ENCODE peak calls at places on chromosomes 1 and 21, in nine cellular contexts. One of them, this sample, is unnamed.

GRCh38 chr1:90558126-90558525 is 159.0 kb downstream of the BARHL2 start:
- DNase-seq in AG10803: no peak
- DNase-seq in tibial nerve: no peak
- DNase-seq in body of pancreas: no peak
- DNase-seq in tibial artery: no peak
- DNase-seq in epithelial cell of esophagus: no peak
- DNase-seq in Peyer's patch: no peak
- DNase-seq in prostate gland: no peak
- DNase-seq in CD8-positive, alpha-beta T cell: no peak
- DNase-seq in this sample: no peak

GRCh38 chr1:226810681-226811080 is 59.7 kb upstream of the PSEN2 start:
- DNase-seq in tibial nerve: no peak
- DNase-seq in tibial artery: no peak
- DNase-seq in prostate gland: no peak
- DNase-seq in Peyer's patch: no peak
- DNase-seq in body of pancreas: no peak
- DNase-seq in CD8-positive, alpha-beta T cell: no peak
- DNase-seq in epithelial cell of esophagus: no peak
- DNase-seq in AG10803: no peak
- DNase-seq in this sample: no peak

GRCh38 chr1:244548558-244549115 is 87.6 kb downstream of the CATSPERE start:
- DNase-seq in tibial nerve: no peak
- DNase-seq in body of pancreas: no peak
- DNase-seq in CD8-positive, alpha-beta T cell: no peak
- DNase-seq in tibial artery: no peak
- DNase-seq in prostate gland: no peak
- DNase-seq in epithelial cell of esophagus: peak; percentile 4
- DNase-seq in AG10803: no peak
- DNase-seq in Peyer's patch: no peak
- DNase-seq in this sample: no peak

GRCh38 chr1:24108334-24109165 is 3.4 kb downstream of the MYOM3 start:
- DNase-seq in tibial nerve: no peak
- DNase-seq in CD8-positive, alpha-beta T cell: no peak
- DNase-seq in prostate gland: no peak
- DNase-seq in epithelial cell of esophagus: peak; percentile 97
- DNase-seq in tibial artery: peak; percentile 34
- DNase-seq in AG10803: peak; percentile 89
- DNase-seq in Peyer's patch: no peak
- DNase-seq in body of pancreas: no peak
- DNase-seq in this sample: peak; percentile 41

GRCh38 chr21:32325706-32326105 is 27.1 kb downstream of the MRAP start:
- DNase-seq in body of pancreas: no peak
- DNase-seq in epithelial cell of esophagus: no peak
- DNase-seq in CD8-positive, alpha-beta T cell: no peak
- DNase-seq in prostate gland: no peak
- DNase-seq in tibial nerve: no peak
- DNase-seq in tibial artery: no peak
- DNase-seq in Peyer's patch: no peak
- DNase-seq in AG10803: no peak
- DNase-seq in this sample: no peak

GRCh38 chr1:39850606-39851216 is 32.6 kb downstream of the TRIT1 start:
- DNase-seq in prostate gland: peak; percentile 85
- DNase-seq in Peyer's patch: no peak
- DNase-seq in CD8-positive, alpha-beta T cell: no peak
- DNase-seq in tibial artery: no peak
- DNase-seq in epithelial cell of esophagus: peak; percentile 93
- DNase-seq in AG10803: no peak
- DNase-seq in body of pancreas: no peak
- DNase-seq in tibial nerve: no peak
- DNase-seq in this sample: no peak

GRCh38 chr1:227372662-227373061 is 54.4 kb upstream of the CDC42BPA start:
- DNase-seq in epithelial cell of esophagus: peak; percentile 78
- DNase-seq in tibial nerve: no peak
- DNase-seq in prostate gland: peak; percentile 50
- DNase-seq in AG10803: no peak
- DNase-seq in tibial artery: peak; percentile 54
- DNase-seq in body of pancreas: peak; percentile 23
- DNase-seq in CD8-positive, alpha-beta T cell: no peak
- DNase-seq in Peyer's patch: no peak
- DNase-seq in this sample: no peak

GRCh38 chr1:65170511-65171142 is 22.6 kb downstream of the AK4 start:
- DNase-seq in body of pancreas: peak; percentile 49
- DNase-seq in tibial nerve: peak; percentile 50
- DNase-seq in AG10803: peak; percentile 75
- DNase-seq in Peyer's patch: no peak
- DNase-seq in epithelial cell of esophagus: peak; percentile 69
- DNase-seq in tibial artery: peak; percentile 75
- DNase-seq in CD8-positive, alpha-beta T cell: no peak
- DNase-seq in prostate gland: peak; percentile 86
- DNase-seq in this sample: no peak

GRCh38 chr1:54406339-54407181 is at the start of gene SSBP3:
- DNase-seq in body of pancreas: peak; percentile 92
- DNase-seq in epithelial cell of esophagus: peak; percentile 96
- DNase-seq in AG10803: peak; percentile 93
- DNase-seq in tibial artery: peak; percentile 82
- DNase-seq in prostate gland: peak; percentile 91
- DNase-seq in CD8-positive, alpha-beta T cell: peak; percentile 88
- DNase-seq in tibial nerve: peak; percentile 74
- DNase-seq in Peyer's patch: peak; percentile 86
- DNase-seq in this sample: peak; percentile 99

GRCh38 chr1:168665975-168666374 is 63.0 kb downstream of the DPT start:
- DNase-seq in AG10803: no peak
- DNase-seq in Peyer's patch: no peak
- DNase-seq in body of pancreas: no peak
- DNase-seq in tibial nerve: no peak
- DNase-seq in CD8-positive, alpha-beta T cell: no peak
- DNase-seq in epithelial cell of esophagus: no peak
- DNase-seq in prostate gland: no peak
- DNase-seq in tibial artery: no peak
- DNase-seq in this sample: no peak

GRCh38 chr1:230270185-230270939 is 155.8 kb downstream of the PGBD5 start:
- DNase-seq in tibial nerve: no peak
- DNase-seq in tibial artery: no peak
- DNase-seq in AG10803: peak; percentile 3
- DNase-seq in prostate gland: no peak
- DNase-seq in CD8-positive, alpha-beta T cell: no peak
- DNase-seq in Peyer's patch: no peak
- DNase-seq in body of pancreas: no peak
- DNase-seq in epithelial cell of esophagus: no peak
- DNase-seq in this sample: peak; percentile 23

DNA sequence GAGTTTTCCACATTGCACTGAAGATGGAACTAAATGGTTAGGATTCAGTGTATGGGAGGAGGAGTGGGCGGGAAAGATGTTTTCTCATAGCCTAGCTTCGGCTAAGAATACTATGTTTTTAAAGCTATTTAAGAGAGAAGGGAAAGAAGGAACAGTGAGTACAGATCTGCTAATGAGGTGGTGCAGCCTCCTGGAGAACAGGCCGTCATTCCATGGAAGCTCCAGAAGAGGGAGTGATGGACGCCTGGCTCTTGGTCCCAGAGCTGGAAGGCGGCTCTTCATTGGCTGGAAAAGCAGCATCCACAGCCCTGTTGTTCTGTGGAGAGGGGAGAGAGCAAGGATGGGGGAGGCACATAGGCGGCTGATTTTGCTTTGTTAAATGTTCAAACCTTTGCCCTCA is 6.9 kb downstream of the CAMK1G start:
- DNase-seq in Peyer's patch: no peak
- DNase-seq in AG10803: no peak
- DNase-seq in epithelial cell of esophagus: peak; percentile 39
- DNase-seq in tibial nerve: no peak
- DNase-seq in body of pancreas: no peak
- DNase-seq in prostate gland: no peak
- DNase-seq in CD8-positive, alpha-beta T cell: no peak
- DNase-seq in tibial artery: no peak
- DNase-seq in this sample: no peak
- TF ChIP-seq CTCF in Peyer's patch: no peak
- TF ChIP-seq CTCF in AG10803: peak; percentile 56
- TF ChIP-seq CTCF in epithelial cell of esophagus: peak; percentile 47
- TF ChIP-seq CTCF in tibial nerve: no peak
- TF ChIP-seq CTCF in body of pancreas: no peak
- TF ChIP-seq CTCF in prostate gland: no peak
- TF ChIP-seq CTCF in CD8-positive, alpha-beta T cell: no peak
- TF ChIP-seq CTCF in tibial artery: no peak
- TF ChIP-seq CTCF in this sample: peak; percentile 14

GRCh38 chr21:29194847-29195246 is 64.4 kb downstream of the MAP3K7CL start:
- DNase-seq in Peyer's patch: no peak
- DNase-seq in body of pancreas: no peak
- DNase-seq in tibial nerve: no peak
- DNase-seq in CD8-positive, alpha-beta T cell: no peak
- DNase-seq in epithelial cell of esophagus: no peak
- DNase-seq in tibial artery: no peak
- DNase-seq in AG10803: no peak
- DNase-seq in prostate gland: no peak
- DNase-seq in this sample: no peak
- H3K4me3 ChIP-seq in Peyer's patch: no peak overlapping the region
- H3K4me3 ChIP-seq in body of pancreas: no peak overlapping the region
- H3K4me3 ChIP-seq in tibial nerve: no peak overlapping the region
- H3K4me3 ChIP-seq in CD8-positive, alpha-beta T cell: no peak overlapping the region
- H3K4me3 ChIP-seq in epithelial cell of esophagus: no peak overlapping the region
- H3K4me3 ChIP-seq in tibial artery: no peak overlapping the region
- H3K4me3 ChIP-seq in AG10803: no peak overlapping the region
- H3K4me3 ChIP-seq in prostate gland: no peak overlapping the region
- H3K4me3 ChIP-seq in this sample: no peak overlapping the region

GRCh38 chr1:17886361-17886760 is 131.2 kb downstream of the ACTL8 start:
- DNase-seq in tibial nerve: no peak
- DNase-seq in AG10803: no peak
- DNase-seq in Peyer's patch: no peak
- DNase-seq in CD8-positive, alpha-beta T cell: no peak
- DNase-seq in tibial artery: no peak
- DNase-seq in body of pancreas: no peak
- DNase-seq in prostate gland: no peak
- DNase-seq in epithelial cell of esophagus: no peak
- DNase-seq in this sample: no peak

GRCh38 chr1:17883662-17884395 is 128.7 kb downstream of the ACTL8 start:
- DNase-seq in prostate gland: no peak
- DNase-seq in tibial nerve: no peak
- DNase-seq in tibial artery: no peak
- DNase-seq in CD8-positive, alpha-beta T cell: no peak
- DNase-seq in AG10803: no peak
- DNase-seq in body of pancreas: no peak
- DNase-seq in epithelial cell of esophagus: no peak
- DNase-seq in Peyer's patch: no peak
- DNase-seq in this sample: peak; percentile 25

GRCh38 chr1:17887646-17888395 is 132.7 kb downstream of the ACTL8 start:
- DNase-seq in CD8-positive, alpha-beta T cell: no peak
- DNase-seq in body of pancreas: no peak
- DNase-seq in tibial artery: no peak
- DNase-seq in tibial nerve: no peak
- DNase-seq in prostate gland: no peak
- DNase-seq in Peyer's patch: no peak
- DNase-seq in AG10803: no peak
- DNase-seq in epithelial cell of esophagus: no peak
- DNase-seq in this sample: peak; percentile 32

GRCh38 chr1:17886838-17887441 is 131.8 kb downstream of the ACTL8 start:
- DNase-seq in Peyer's patch: no peak
- DNase-seq in tibial nerve: no peak
- DNase-seq in epithelial cell of esophagus: no peak
- DNase-seq in body of pancreas: no peak
- DNase-seq in AG10803: no peak
- DNase-seq in CD8-positive, alpha-beta T cell: no peak
- DNase-seq in tibial artery: no peak
- DNase-seq in prostate gland: no peak
- DNase-seq in this sample: peak; percentile 39

DNA sequence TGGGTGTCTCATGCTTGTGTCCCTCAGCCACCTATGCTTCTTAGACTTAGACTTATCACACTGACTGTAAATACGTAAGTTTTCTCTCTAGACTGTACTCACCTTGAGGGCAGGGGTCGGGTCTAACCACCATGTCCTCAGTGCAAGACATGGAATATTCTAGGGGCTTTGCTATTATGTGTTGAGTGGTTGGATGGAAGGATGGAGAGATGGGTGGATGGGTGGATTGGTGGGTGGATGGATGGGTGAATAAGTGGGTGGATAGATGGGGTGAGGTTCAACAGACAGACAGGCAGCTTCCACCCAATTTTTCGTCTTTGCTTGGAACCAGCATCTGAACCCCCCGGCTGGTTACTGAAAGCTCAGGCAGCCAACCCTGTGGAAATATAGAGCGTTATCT is 130.5 kb downstream of the ACTL8 start:
- DNase-seq in prostate gland: no peak
- DNase-seq in CD8-positive, alpha-beta T cell: no peak
- DNase-seq in tibial nerve: no peak
- DNase-seq in epithelial cell of esophagus: no peak
- DNase-seq in AG10803: no peak
- DNase-seq in Peyer's patch: no peak
- DNase-seq in body of pancreas: no peak
- DNase-seq in tibial artery: no peak
- DNase-seq in this sample: peak; percentile 9
- TF ChIP-seq CTCF in prostate gland: no peak
- TF ChIP-seq CTCF in CD8-positive, alpha-beta T cell: no peak
- TF ChIP-seq CTCF in tibial nerve: no peak
- TF ChIP-seq CTCF in epithelial cell of esophagus: no peak
- TF ChIP-seq CTCF in AG10803: no peak
- TF ChIP-seq CTCF in Peyer's patch: no peak
- TF ChIP-seq CTCF in body of pancreas: no peak
- TF ChIP-seq CTCF in tibial artery: no peak
- TF ChIP-seq CTCF in this sample: no peak

GRCh38 chr1:42817440-42817767 is 207 bp upstream of the SVBP start:
- DNase-seq in tibial nerve: no peak
- DNase-seq in AG10803: no peak
- DNase-seq in Peyer's patch: no peak
- DNase-seq in body of pancreas: no peak
- DNase-seq in epithelial cell of esophagus: no peak
- DNase-seq in CD8-positive, alpha-beta T cell: no peak
- DNase-seq in prostate gland: no peak
- DNase-seq in tibial artery: no peak
- DNase-seq in this sample: no peak

GRCh38 chr1:42820813-42821212 is 3.6 kb upstream of the SVBP start:
- DNase-seq in prostate gland: no peak
- DNase-seq in tibial artery: no peak
- DNase-seq in AG10803: no peak
- DNase-seq in epithelial cell of esophagus: no peak
- DNase-seq in CD8-positive, alpha-beta T cell: no peak
- DNase-seq in tibial nerve: no peak
- DNase-seq in Peyer's patch: no peak
- DNase-seq in body of pancreas: no peak
- DNase-seq in this sample: no peak

GRCh38 chr1:42815938-42816599 is 853 bp upstream of the ERMAP start:
- DNase-seq in prostate gland: no peak
- DNase-seq in tibial artery: no peak
- DNase-seq in body of pancreas: no peak
- DNase-seq in AG10803: no peak
- DNase-seq in tibial nerve: no peak
- DNase-seq in Peyer's patch: no peak
- DNase-seq in epithelial cell of esophagus: peak; percentile 5
- DNase-seq in CD8-positive, alpha-beta T cell: peak; percentile 12
- DNase-seq in this sample: no peak

GRCh38 chr1:42816600-42817439 is at the start of the genes ERMAP and SVBP:
- DNase-seq in Peyer's patch: peak; percentile 92
- DNase-seq in epithelial cell of esophagus: peak; percentile 86
- DNase-seq in AG10803: peak; percentile 82
- DNase-seq in tibial nerve: peak; percentile 87
- DNase-seq in prostate gland: peak; percentile 89
- DNase-seq in body of pancreas: peak; percentile 93
- DNase-seq in CD8-positive, alpha-beta T cell: peak; percentile 95
- DNase-seq in tibial artery: peak; percentile 88
- DNase-seq in this sample: peak; percentile 98

DNA sequence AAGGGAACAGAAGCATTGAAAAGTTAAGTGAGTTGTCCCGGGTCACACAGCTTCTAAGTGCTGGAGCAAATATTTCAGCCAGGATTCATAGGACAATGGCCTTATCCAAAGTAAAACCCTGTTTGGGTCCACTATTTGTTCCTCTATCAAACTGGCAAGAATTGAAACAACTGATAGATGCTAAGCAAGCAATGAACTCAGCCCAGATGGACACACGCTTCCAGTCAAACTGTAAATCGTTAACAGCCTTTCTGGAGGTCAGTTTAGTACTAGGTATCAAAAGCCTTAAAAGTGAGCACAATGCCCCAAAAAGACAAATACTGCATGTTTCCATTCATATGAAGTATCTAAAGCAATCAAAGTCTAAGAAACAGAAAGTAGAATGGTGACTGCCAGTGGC is 779 bp upstream of the SVBP start:
- DNase-seq in CD8-positive, alpha-beta T cell: no peak
- DNase-seq in body of pancreas: no peak
- DNase-seq in prostate gland: no peak
- DNase-seq in epithelial cell of esophagus: no peak
- DNase-seq in tibial artery: no peak
- DNase-seq in AG10803: no peak
- DNase-seq in tibial nerve: no peak
- DNase-seq in Peyer's patch: no peak
- DNase-seq in this sample: no peak
- H3K4me3 ChIP-seq in CD8-positive, alpha-beta T cell: no peak overlapping the region
- H3K4me3 ChIP-seq in body of pancreas: no peak overlapping the region
- H3K4me3 ChIP-seq in prostate gland: peak overlapping the region; percentile 86
- H3K4me3 ChIP-seq in epithelial cell of esophagus: no peak overlapping the region
- H3K4me3 ChIP-seq in tibial artery: no peak overlapping the region
- H3K4me3 ChIP-seq in AG10803: peak overlapping the region; percentile 67
- H3K4me3 ChIP-seq in tibial nerve: no peak overlapping the region
- H3K4me3 ChIP-seq in Peyer's patch: peak overlapping the region; percentile 95
- H3K4me3 ChIP-seq in this sample: no peak overlapping the region